ENCODE peak calls at places on chromosomes 2 and 18, in six cellular contexts. P, K, B, G, F and D are unnamed samples. For H3K4me1, the result is how much of the 10 kb centered on the place peaks cover.

GRCh38 chr2:160061533-160062282 is 707 bp downstream of the PLA2R1 start:
- DNase-seq in P (no peak), K (peak), B (peak), G (peak), F (no peak), D (no peak)

GRCh38 chr2:117815946-117816345 is 1.5 kb downstream of the DDX18 start:
- DNase-seq in P (no peak), K (no peak), B (no peak), G (no peak), F (no peak), D (no peak)

GRCh38 chr2:110674620-110675555 is 3.0 kb downstream of the BUB1 start:
- DNase-seq in P (peak), K (peak), B (no peak), G (no peak), F (peak), D (peak)

GRCh38 chr2:165681841-165682240 is 112.2 kb downstream of the GALNT3 start:
- DNase-seq in P (no peak), K (no peak), B (no peak), G (no peak), F (no peak), D (no peak)

GRCh38 chr2:6370753-6371152 is 495.0 kb downstream of the CMPK2 start:
- DNase-seq in P (no peak), K (no peak), B (no peak), G (no peak), F (no peak), D (no peak)

GRCh38 chr18:13303761-13304364 is 85.3 kb downstream of the LDLRAD4 start:
- DNase-seq in P (no peak), K (no peak), B (no peak), G (no peak), F (no peak), D (peak)

GRCh38 chr18:34543940-34544339 is 166.2 kb upstream of the DTNA start:
- DNase-seq in P (no peak), K (no peak), B (no peak), G (no peak), F (no peak), D (no peak)

GRCh38 chr2:226981731-226982373 is 146.0 kb downstream of the RHBDD1 start:
- DNase-seq in P (no peak), K (no peak), B (no peak), G (no peak), F (no peak), D (no peak)

GRCh38 chr18:60838677-60839076 is 466.1 kb upstream of the MC4R start:
- DNase-seq in P (no peak), K (no peak), B (no peak), G (no peak), F (no peak), D (no peak)

GRCh38 chr2:218555527-218555926 is 12.6 kb downstream of the USP37 start:
- DNase-seq in P (no peak), K (peak), B (no peak), G (no peak), F (no peak), D (peak)

GRCh38 chr2:69572640-69573039 is 70.9 kb downstream of the AAK1 start:
- DNase-seq in P (no peak), K (no peak), B (no peak), G (no peak), F (no peak), D (no peak)

GRCh38 chr2:12090590-12090989 is 344.2 kb downstream of the LPIN1 start:
- DNase-seq in P (no peak), K (no peak), B (no peak), G (no peak), F (no peak), D (no peak)

GRCh38 chr2:196112408-196113039 is 43.9 kb upstream of the DNAH7 start:
- DNase-seq in P (no peak), K (peak), B (no peak), G (no peak), F (no peak), D (no peak)

GRCh38 chr18:77098033-77098432 is 34.5 kb downstream of the MBP start:
- DNase-seq in P (no peak), K (no peak), B (no peak), G (no peak), F (no peak), D (no peak)

GRCh38 chr2:18311413-18311812 is 249.0 kb downstream of the RDH14 start:
- DNase-seq in P (no peak), K (no peak), B (no peak), G (no peak), F (no peak), D (no peak)

GRCh38 chr18:78528437-78529228 is 451.0 kb upstream of the SALL3 start:
- DNase-seq in P (no peak), K (no peak), B (no peak), G (no peak), F (no peak), D (no peak)

GRCh38 chr18:63606526-63606925 is 19.4 kb downstream of the SERPINB13 start:
- DNase-seq in P (no peak), K (no peak), B (no peak), G (no peak), F (no peak), D (no peak)

GRCh38 chr18:44852818-44853217 is 172.1 kb downstream of the SETBP1 start:
- DNase-seq in P (no peak), K (no peak), B (no peak), G (no peak), F (no peak), D (no peak)

GRCh38 chr2:215435261-215435808 is 533 bp downstream of the FN1 start:
- DNase-seq in P (peak), K (peak), B (peak), G (peak), F (no peak), D (peak)

GRCh38 chr18:25349926-25350560 is 1.9 kb downstream of the ZNF521 start:
- DNase-seq in P (peak), K (peak), B (peak), G (peak), F (no peak), D (no peak)

GRCh38 chr2:201931955-201932354 is 101.7 kb upstream of the FZD7 start:
- DNase-seq in P (no peak), K (no peak), B (no peak), G (no peak), F (no peak), D (peak)

GRCh38 chr18:76494541-76495403 is at the start of gene ZNF516:
- DNase-seq in P (peak), K (peak), B (peak), G (peak), F (no peak), D (peak)

GRCh38 chr2:191899442-191899841 is 52.6 kb upstream of the CAVIN2 start:
- DNase-seq in P (no peak), K (no peak), B (no peak), G (no peak), F (no peak), D (no peak)

GRCh38 chr2:104504331-104505073 is 349.4 kb upstream of the POU3F3 start:
- DNase-seq in P (no peak), K (peak), B (no peak), G (no peak), F (no peak), D (peak)

GRCh38 chr2:7845332-7845731 is 836.5 kb upstream of the ID2 start:
- DNase-seq in P (no peak), K (no peak), B (no peak), G (no peak), F (no peak), D (peak)

GRCh38 chr2:30711646-30712085 is 95.6 kb downstream of the CAPN13 start:
- DNase-seq in P (peak), K (peak), B (peak), G (no peak), F (peak), D (peak)

GRCh38 chr18:76264073-76264472 is 231.0 kb downstream of the ZNF516 start:
- DNase-seq in P (no peak), K (no peak), B (no peak), G (no peak), F (no peak), D (no peak)

GRCh38 chr2:101736861-101737291 is 39.4 kb downstream of the MAP4K4 start:
- DNase-seq in P (no peak), K (no peak), B (no peak), G (no peak), F (no peak), D (no peak)

GRCh38 chr2:9211496-9211895 is 4.9 kb downstream of the ASAP2 start:
- DNase-seq in P (no peak), K (no peak), B (no peak), G (no peak), F (no peak), D (no peak)
- H3K27ac ChIP-seq in P (no peak), K (no peak), B (peak), G (peak), F (no peak), D (no peak)

DNA sequence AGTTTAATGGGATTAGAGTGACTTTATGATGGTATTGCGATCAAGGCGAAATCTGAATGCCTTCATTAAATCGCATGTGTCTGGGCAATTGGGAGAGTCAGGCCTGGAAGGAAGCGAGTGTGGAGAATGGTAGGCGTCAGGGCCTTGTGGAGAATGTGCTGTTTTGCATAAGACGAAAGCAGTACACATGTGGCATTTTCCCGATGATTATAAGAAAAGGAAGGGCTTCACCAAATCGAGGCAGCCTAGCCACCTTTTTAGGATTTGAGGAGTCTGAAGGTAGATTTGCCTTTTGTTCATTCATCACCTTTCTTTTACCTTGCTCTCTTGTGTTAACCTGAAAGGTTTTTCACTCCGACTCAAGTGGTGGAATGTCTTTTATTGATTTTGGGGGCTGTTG is 1.0 kb downstream of the ZNF532 start:
- DNase-seq in P (no peak), K (no peak), B (no peak), G (no peak), F (no peak), D (peak)
- H3K4me1 ChIP-seq in P (half or more), K (half or more), B (half or more), G (under half), F (under half), D (under half)

GRCh38 chr2:238964544-238965113 is 116.7 kb downstream of the TWIST2 start:
- DNase-seq in P (no peak), K (no peak), B (no peak), G (no peak), F (no peak), D (no peak)
- H3K4me3 ChIP-seq in P (no peak), K (no peak), B (no peak), G (no peak), F (no peak), D (no peak)

DNA sequence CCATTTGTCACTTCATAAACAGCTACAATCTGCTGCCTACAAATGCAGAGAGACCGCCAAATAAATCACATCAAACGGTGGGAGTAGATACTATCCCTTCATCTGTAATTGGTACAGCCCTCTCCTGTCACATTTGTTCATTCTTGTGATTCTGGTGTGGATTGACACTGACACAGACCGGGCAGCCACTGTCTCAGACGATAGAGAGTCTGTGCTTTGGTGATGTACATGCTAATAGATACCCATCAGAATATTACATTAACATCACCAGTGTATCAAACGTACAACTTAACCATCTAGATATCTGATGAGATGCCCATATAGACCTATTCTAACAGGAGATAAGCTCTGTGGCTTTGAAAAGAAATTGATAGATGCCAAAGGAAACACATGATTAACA is 419.7 kb upstream of the ZEB2 start:
- DNase-seq in P (no peak), K (no peak), B (no peak), G (no peak), F (no peak), D (no peak)
- H3K27ac ChIP-seq in P (no peak), K (no peak), B (no peak), G (no peak), F (no peak), D (no peak)

DNA sequence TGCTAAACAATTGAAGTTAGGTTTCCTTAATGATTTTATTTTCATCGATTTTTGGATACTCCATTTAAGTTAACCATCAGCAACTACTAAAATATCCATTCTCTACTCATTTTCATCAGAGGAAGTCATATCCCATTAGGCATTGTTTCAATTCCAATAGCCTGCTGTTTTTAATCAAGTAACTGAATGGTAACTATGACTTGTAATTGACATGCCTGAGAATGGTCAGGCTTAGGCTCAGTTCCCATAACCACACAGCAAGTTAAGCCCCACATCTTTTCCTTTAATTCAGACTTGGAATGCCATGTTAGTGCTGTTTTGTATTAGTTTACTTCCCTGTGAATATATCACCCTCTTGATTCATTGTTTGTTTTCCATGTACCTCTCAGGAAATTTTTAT is 398.8 kb downstream of the ARHGAP15 start:
- DNase-seq in P (no peak), K (no peak), B (no peak), G (no peak), F (no peak), D (no peak)
- H3K4me1 ChIP-seq in P (under half), K (under half), B (under half), G (under half), F (under half), D (under half)

DNA sequence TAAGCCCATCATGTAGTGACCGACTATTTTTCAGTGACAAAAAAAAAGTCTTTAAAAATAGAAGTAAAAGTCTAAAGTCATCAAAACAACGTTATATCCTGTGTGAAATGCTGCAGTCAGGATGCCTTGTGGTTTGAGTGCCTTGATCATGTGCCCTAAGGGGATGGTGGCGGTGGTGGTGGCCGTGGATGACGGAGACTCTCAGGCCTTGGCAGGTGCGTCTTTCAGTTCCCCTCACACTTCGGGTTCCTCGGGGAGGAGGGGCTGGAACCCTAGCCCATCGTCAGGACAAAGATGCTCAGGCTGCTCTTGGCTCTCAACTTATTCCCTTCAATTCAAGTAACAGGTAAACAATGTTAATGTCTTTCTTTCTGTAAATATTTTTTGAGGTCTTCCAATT is at the start of gene CD28:
- DNase-seq in P (no peak), K (no peak), B (peak), G (no peak), F (peak), D (no peak)
- H3K4me3 ChIP-seq in P (no peak), K (no peak), B (peak), G (peak), F (peak), D (no peak)

GRCh38 chr18:28178720-28179119 is 1.8 kb upstream of the CDH2 start:
- DNase-seq in P (no peak), K (peak), B (no peak), G (no peak), F (no peak), D (peak)

GRCh38 chr18:28175930-28176673 is 828 bp downstream of the CDH2 start:
- DNase-seq in P (no peak), K (peak), B (peak), G (no peak), F (no peak), D (peak)

GRCh38 chr18:28177828-28178635 is 1.1 kb upstream of the CDH2 start:
- DNase-seq in P (peak), K (peak), B (peak), G (peak), F (no peak), D (peak)

GRCh38 chr18:28176674-28176932 is 327 bp downstream of the CDH2 start:
- DNase-seq in P (no peak), K (peak), B (no peak), G (peak), F (no peak), D (peak)

DNA sequence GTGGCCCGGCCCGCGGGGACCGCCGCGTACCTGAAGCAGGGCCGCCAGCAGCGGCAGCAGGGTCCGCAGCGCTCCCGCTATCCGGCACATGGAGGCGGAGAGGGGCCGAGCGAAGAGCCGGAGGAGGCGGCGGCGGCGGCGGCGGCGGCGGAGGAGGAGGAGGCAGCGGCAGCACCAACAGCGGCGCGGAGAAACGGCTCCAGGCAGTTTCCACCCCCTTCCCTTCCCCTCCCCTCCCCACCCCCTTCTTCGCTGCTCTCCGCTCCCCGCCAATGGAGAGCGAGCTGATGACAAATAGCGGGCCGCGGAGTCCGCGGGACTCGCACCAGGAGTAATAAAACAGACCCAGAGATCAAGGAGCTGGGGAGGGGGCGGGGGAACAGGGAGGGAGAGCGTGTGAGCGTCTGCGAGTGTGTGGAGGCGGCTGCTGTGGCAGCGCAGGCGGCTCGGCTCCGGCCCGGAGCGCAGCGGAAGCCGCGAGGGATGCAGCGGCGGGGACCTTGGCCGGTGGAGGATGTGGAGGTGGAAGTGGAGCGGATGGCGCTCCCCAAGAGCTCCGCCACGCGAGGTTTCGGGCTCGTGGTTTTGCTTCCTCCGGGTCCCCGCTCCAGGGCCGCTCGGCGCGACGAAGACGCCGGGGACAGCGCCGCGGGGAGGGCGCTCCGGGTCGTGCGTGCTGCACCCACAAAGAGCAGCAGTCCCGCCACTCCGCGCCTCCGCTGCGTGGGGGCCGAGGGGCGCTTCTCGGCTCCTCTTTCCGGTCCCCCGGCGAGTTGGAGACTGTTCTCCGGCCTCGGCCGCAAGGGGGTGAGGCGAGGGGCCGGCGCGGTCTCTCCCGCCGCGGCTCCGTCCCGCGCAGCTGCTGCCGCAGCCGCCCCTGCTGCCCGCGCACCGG is at the start of gene CDH2:
- DNase-seq in P (peak), K (peak), B (peak), G (peak), F (no peak), D (peak)
- H3K27ac ChIP-seq in P (no peak), K (no peak), B (peak), G (no peak), F (no peak), D (peak)

GRCh38 chr2:133415210-133415876 is 152.9 kb downstream of the NCKAP5 start:
- DNase-seq in P (no peak), K (no peak), B (peak), G (no peak), F (no peak), D (no peak)
- H3K4me1 ChIP-seq in P (under half), K (under half), B (under half), G (under half), F (under half), D (under half)

DNA sequence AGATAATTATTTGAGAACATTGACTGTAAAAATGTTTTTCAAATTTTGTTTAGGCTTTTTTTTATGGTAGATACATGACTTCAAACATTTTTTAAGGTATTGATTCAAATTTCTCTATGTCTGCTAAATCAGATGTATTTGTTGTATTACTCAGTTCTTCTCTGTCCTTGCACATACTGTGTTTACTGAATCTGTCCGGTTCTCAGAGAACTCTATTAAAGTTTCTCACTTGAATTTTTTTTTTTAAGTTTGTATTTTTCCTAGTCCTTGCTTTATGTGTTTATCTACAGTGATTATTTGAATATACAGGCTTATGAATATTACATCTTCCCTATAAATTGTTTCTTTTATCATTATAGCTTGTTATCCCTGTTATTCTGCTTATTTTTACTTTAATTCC is 5.3 kb downstream of the SEPTIN2 start:
- DNase-seq in P (no peak), K (no peak), B (no peak), G (no peak), F (no peak), D (no peak)
- H3K4me3 ChIP-seq in P (peak), K (peak), B (no peak), G (no peak), F (no peak), D (peak)

GRCh38 chr18:73831688-73832087 is 315.9 kb downstream of the FBXO15 start:
- DNase-seq in P (no peak), K (no peak), B (no peak), G (no peak), F (no peak), D (no peak)
- H3K27ac ChIP-seq in P (no peak), K (no peak), B (no peak), G (no peak), F (no peak), D (no peak)